ENCODE peak calls at places on chromosomes 3 and 15, in five cellular contexts. T is mesendoderm, L is colonic mucosa, A is stomach, R is GM23338. J is an unnamed sample.

GRCh38 chr3:152350139-152350538 is 81.4 kb downstream of the MBNL1 start:
- DNase-seq in T (peak; percentile 44), L (no peak), A (no peak), R (peak; percentile 15), J (no peak)

GRCh38 chr3:184814214-184814613 is 2.2 kb downstream of the VPS8 start:
- DNase-seq in T (no peak), L (no peak), A (no peak), R (no peak), J (no peak)

GRCh38 chr3:128416578-128417150 is 50.0 kb downstream of the DNAJB8 start:
- DNase-seq in T (peak; percentile 63), L (no peak), A (peak; percentile 35), R (no peak), J (no peak)

GRCh38 chr3:119883461-119884160 is 101.7 kb downstream of the NR1I2 start:
- DNase-seq in T (no peak), L (no peak), A (no peak), R (no peak), J (no peak)

GRCh38 chr3:179430277-179430870 is 20.9 kb downstream of the GNB4 start:
- DNase-seq in T (no peak), L (no peak), A (no peak), R (no peak), J (no peak)

GRCh38 chr15:62927196-62927595 is 115.4 kb upstream of the TPM1 start:
- DNase-seq in T (no peak), L (no peak), A (no peak), R (no peak), J (no peak)

GRCh38 chr15:94255540-94255939 is 24.2 kb downstream of the MCTP2 start:
- DNase-seq in T (no peak), L (no peak), A (no peak), R (no peak), J (no peak)

GRCh38 chr3:93931597-93932229 is 42.0 kb downstream of the PROS1 start:
- DNase-seq in T (no peak), L (no peak), A (no peak), R (no peak), J (no peak)

GRCh38 chr3:109702252-109702651 is 364.9 kb upstream of the DPPA4 start:
- DNase-seq in T (no peak), L (no peak), A (no peak), R (no peak), J (no peak)

GRCh38 chr15:99213187-99213811 is 36.1 kb downstream of the TTC23 start:
- DNase-seq in T (peak; percentile 61), L (peak; percentile 82), A (peak; percentile 79), R (peak; percentile 75), J (peak; percentile 71)

GRCh38 chr3:50167069-50167781 is 12.1 kb downstream of the SEMA3F start:
- DNase-seq in T (no peak), L (peak; percentile 76), A (peak; percentile 48), R (no peak), J (no peak)
- H3K27me3 ChIP-seq in T (no peaks in the 10 kb centered on the region), L (no peaks in the 10 kb centered on the region), A (no peaks in the 10 kb centered on the region), R (no peaks in the 10 kb centered on the region), J (no peaks in the 10 kb centered on the region)

DNA sequence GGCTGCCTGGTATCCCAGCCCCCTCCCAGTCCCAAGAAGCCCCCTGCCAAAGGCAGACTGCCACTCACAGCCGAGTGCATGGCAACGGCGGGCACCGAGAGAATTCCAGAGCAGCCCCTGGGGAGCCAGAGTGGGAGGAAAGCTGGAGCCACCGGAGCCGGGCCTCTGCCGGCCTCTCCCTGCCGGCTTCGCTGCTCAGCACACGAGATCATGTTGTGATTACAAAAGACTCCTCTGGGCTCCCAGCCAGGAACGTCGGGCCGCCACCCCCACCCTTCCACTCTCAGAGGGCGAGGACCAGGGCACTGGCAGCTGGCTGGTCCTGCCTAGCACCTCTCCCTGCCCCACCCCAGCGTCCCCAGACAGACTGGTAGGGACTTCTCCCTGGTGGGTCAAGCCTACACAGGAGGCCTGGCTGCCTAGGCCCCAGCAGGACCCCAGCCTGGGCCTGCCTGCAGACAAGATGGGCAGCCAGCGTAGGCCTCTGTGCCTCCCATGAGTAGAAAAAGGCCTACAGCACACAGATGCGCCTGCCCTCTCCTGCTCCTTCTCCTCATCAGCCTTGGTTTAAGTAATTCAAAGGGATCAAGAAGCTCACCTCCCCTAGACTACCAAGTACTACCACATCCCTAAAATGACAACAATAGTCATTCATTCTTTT is at the start of gene CCDC9B:
- DNase-seq in T (no peak), L (peak; percentile 99), A (peak; percentile 95), R (no peak), J (peak; percentile 92)
- H3K4me1 ChIP-seq in T (no peaks in the 10 kb centered on the region), L (peaks cover 29% of the 10 kb centered on the region), A (peaks cover 99% of the 10 kb centered on the region), R (peaks cover 4% of the 10 kb centered on the region), J (peaks cover 5% of the 10 kb centered on the region)

GRCh38 chr15:78923480-78924360 is 21.1 kb downstream of the CTSH start:
- DNase-seq in T (no peak), L (no peak), A (no peak), R (no peak), J (no peak)

GRCh38 chr15:78922527-78922926 is 22.3 kb downstream of the CTSH start:
- DNase-seq in T (no peak), L (no peak), A (no peak), R (no peak), J (no peak)

GRCh38 chr15:78917888-78918287 is 27.0 kb downstream of the CTSH start:
- DNase-seq in T (no peak), L (no peak), A (no peak), R (no peak), J (no peak)

GRCh38 chr15:78921940-78922339 is 22.9 kb downstream of the CTSH start:
- DNase-seq in T (no peak), L (no peak), A (no peak), R (no peak), J (no peak)

DNA sequence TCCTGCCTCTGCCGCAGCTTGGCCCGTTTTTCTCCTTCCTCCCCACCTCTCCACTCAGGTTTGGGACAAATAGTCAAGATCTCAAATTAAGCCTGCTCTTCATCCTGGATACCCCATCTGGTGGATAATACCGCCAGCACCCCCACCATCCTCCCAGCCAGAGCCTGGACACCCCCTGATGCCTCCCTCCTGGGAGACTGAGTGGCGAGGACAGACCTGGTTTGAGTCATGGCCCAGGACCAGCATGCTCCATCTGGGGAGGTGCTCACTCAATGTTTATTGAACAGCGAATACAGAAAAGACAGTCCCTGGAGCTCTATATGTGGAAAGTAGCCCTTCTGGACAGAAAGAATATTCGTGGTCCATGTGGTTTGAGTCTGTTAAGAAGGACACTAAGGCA is 23.3 kb downstream of the CTSH start:
- DNase-seq in T (no peak), L (no peak), A (no peak), R (no peak), J (no peak)
- H3K27ac ChIP-seq in T (no peak overlapping the region), L (no peak overlapping the region), A (no peak overlapping the region), R (no peak overlapping the region), J (no peak overlapping the region)

GRCh38 chr15:40255033-40255432 is 16.2 kb downstream of the PAK6 start:
- DNase-seq in T (no peak), L (no peak), A (no peak), R (no peak), J (no peak)
- H3K27me3 ChIP-seq in T (peaks cover 12% of the 10 kb centered on the region), L (peaks cover 20% of the 10 kb centered on the region), A (peaks cover 34% of the 10 kb centered on the region), R (peaks cover 47% of the 10 kb centered on the region), J (no peaks in the 10 kb centered on the region)

GRCh38 chr15:71559616-71560015 is 250.7 kb upstream of the NR2E3 start:
- DNase-seq in T (no peak), L (no peak), A (no peak), R (no peak), J (no peak)
- H3K4me1 ChIP-seq in T (no peaks in the 10 kb centered on the region), L (no peaks in the 10 kb centered on the region), A (no peaks in the 10 kb centered on the region), R (no peaks in the 10 kb centered on the region), J (no peaks in the 10 kb centered on the region)

DNA sequence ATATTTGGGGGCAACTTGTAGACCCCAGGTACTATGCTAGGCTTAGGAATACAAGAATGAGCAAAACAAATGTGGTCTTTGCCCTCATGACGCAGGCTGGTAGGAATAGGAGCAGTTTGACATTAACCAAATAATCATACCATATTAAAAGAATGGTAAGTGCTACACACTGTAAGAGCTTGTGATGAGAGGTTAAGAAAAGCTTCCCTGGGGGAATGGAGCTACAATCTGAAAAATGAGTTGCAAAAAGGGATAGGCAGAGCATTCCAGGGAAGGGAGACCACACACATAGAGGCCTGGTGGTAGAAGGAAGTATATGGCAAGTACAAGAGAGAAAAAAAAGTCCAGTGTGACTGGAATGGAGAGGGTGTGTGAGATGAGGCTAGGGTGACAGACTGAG is 37.3 kb downstream of the TMOD3 start:
- DNase-seq in T (no peak), L (no peak), A (no peak), R (no peak), J (no peak)
- H3K27ac ChIP-seq in T (no peak overlapping the region), L (no peak overlapping the region), A (no peak overlapping the region), R (no peak overlapping the region), J (no peak overlapping the region)

GRCh38 chr15:45134046-45134445 is 4.3 kb downstream of the DUOX1 start:
- DNase-seq in T (no peak), L (no peak), A (no peak), R (no peak), J (no peak)
- H3K27me3 ChIP-seq in T (peaks cover 50% of the 10 kb centered on the region), L (peaks cover 15% of the 10 kb centered on the region), A (peaks cover 76% of the 10 kb centered on the region), R (peaks cover 94% of the 10 kb centered on the region), J (no peaks in the 10 kb centered on the region)

GRCh38 chr3:121976727-121977126 is 45.3 kb downstream of the ILDR1 start:
- DNase-seq in T (no peak), L (no peak), A (no peak), R (no peak), J (no peak)
- H3K4me1 ChIP-seq in T (no peaks in the 10 kb centered on the region), L (no peaks in the 10 kb centered on the region), A (peaks cover 7% of the 10 kb centered on the region), R (peaks cover 4% of the 10 kb centered on the region), J (no peaks in the 10 kb centered on the region)

J was measured in lung.